ENCODE peak calls at places on chromosomes 3 and 15, in five cellular contexts. O is fibroblast of lung, P is endothelial cell, X is AG09309, S is brain microvascular endothelial cell. M is an unnamed sample.

GRCh38 chr3:126179825-126180476 is 435 bp downstream of the ALDH1L1 start:
- DNase-seq in O (no peak), P (peak; percentile 27), X (no peak), S (no peak), M (no peak)

GRCh38 chr15:72128360-72128759 is 10.2 kb downstream of the SENP8 start:
- DNase-seq in S (no peak), P (no peak), X (no peak), O (no peak), M (no peak)

GRCh38 chr15:39232512-39232911 is 348.4 kb upstream of the THBS1 start:
- DNase-seq in X (peak; percentile 84), O (peak; percentile 90), S (peak; percentile 87), P (no peak), M (no peak)

GRCh38 chr15:57213783-57214366 is 162.4 kb upstream of the CGNL1 start:
- DNase-seq in O (peak; percentile 65), P (no peak), S (no peak), X (no peak), M (no peak)

GRCh38 chr3:185400866-185401265 is 37.9 kb downstream of the MAP3K13 start:
- DNase-seq in P (no peak), S (no peak), O (no peak), X (no peak), M (no peak)

GRCh38 chr15:28901587-28901980 is 15.8 kb downstream of the APBA2 start:
- DNase-seq in S (no peak), O (no peak), X (no peak), P (no peak), M (no peak)

GRCh38 chr15:79562538-79563298 is 130.6 kb downstream of the MINAR1 start:
- DNase-seq in X (no peak), O (peak; percentile 4), P (no peak), S (no peak), M (no peak)

GRCh38 chr3:48655586-48655985 is 7.1 kb downstream of the CELSR3 start:
- DNase-seq in P (no peak), S (no peak), O (no peak), X (no peak), M (no peak)

GRCh38 chr3:56076746-56077145 is 391.5 kb downstream of the ERC2 start:
- DNase-seq in P (no peak), X (no peak), O (no peak), S (no peak), M (no peak)

GRCh38 chr3:126913524-126913923 is 69.4 kb upstream of the PLXNA1 start:
- DNase-seq in O (peak; percentile 53), X (no peak), S (no peak), P (no peak), M (no peak)

GRCh38 chr3:10510086-10510742 is 4.8 kb upstream of the ATP2B2 start:
- DNase-seq in P (no peak), X (no peak), S (no peak), O (no peak), M (no peak)

GRCh38 chr15:98217356-98217755 is 256.9 kb downstream of the ARRDC4 start:
- DNase-seq in S (no peak), O (no peak), P (no peak), X (no peak), M (no peak)

GRCh38 chr3:11199902-11200678 is 45.8 kb downstream of the HRH1 start:
- DNase-seq in O (peak; percentile 48), P (no peak), S (no peak), X (no peak), M (no peak)

GRCh38 chr15:68440136-68440535 is 8.2 kb upstream of the ITGA11 start:
- DNase-seq in X (no peak), O (no peak), S (no peak), P (no peak), M (no peak)

GRCh38 chr3:30644615-30645014 is 38.2 kb downstream of the TGFBR2 start:
- DNase-seq in S (peak; percentile 89), X (peak; percentile 64), O (peak; percentile 77), P (no peak), M (no peak)

GRCh38 chr3:38126121-38126892 is 10.6 kb downstream of the ACAA1 start:
- DNase-seq in O (no peak), X (no peak), P (no peak), S (no peak), M (no peak)

GRCh38 chr15:101027920-101028319 is 108.8 kb downstream of the LRRK1 start:
- DNase-seq in S (no peak), X (no peak), O (no peak), P (no peak), M (no peak)

GRCh38 chr15:73495171-73495570 is 52.2 kb downstream of the REC114 start:
- DNase-seq in O (no peak), P (no peak), S (no peak), X (no peak), M (no peak)

GRCh38 chr3:68773401-68773800 is 158.9 kb downstream of the TAFA4 start:
- DNase-seq in O (no peak), P (no peak), X (no peak), S (no peak), M (no peak)

GRCh38 chr3:80192871-80193270 is 425.1 kb upstream of the ROBO1 start:
- DNase-seq in P (no peak), X (no peak), S (peak; percentile 34), O (peak; percentile 42), M (no peak)
- TF ChIP-seq CTCF in P (no peak), X (no peak), S (no peak), O (no peak), M (no peak)

DNA sequence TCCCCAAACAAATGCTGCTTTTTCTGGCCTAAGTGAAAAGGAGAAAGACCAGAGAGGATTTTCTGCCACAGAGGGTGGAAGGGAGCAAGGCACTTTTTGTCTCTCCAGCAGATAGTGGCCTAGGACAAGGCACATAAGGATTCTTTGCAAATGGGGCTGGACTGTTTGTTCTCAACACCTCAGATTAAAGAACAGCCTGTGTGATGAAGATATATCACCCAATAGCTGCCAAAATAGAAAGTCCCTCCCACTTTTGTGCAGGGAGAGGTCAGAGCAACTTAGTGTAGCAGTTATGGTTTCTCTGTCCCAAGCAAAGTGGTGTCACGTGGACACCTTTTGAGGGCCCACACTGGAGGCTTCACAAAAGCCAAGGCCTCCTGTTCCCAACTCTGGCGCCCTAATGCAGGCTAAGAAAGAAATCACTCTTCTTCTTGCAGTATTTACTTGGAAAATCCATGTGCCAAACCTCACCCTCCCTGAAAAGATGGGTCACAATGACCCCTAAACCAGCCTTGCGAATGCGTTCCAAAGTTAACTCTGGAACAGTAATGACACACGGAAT is 84.9 kb downstream of the LRIG1 start:
- DNase-seq in P (no peak), S (no peak), X (no peak), O (no peak), M (no peak)
- TF ChIP-seq CTCF in P (no peak), S (no peak), X (no peak), O (no peak), M (no peak)

GRCh38 chr15:85472349-85472748 is 91.9 kb downstream of the AKAP13 start:
- DNase-seq in X (no peak), O (no peak), P (no peak), S (no peak), M (no peak)
- TF ChIP-seq CTCF in X (no peak), O (no peak), P (no peak), S (no peak), M (no peak)

GRCh38 chr3:108378153-108378951 is 82.0 kb downstream of the HHLA2 start:
- DNase-seq in P (no peak), X (no peak), O (no peak), S (no peak), M (no peak)
- TF ChIP-seq CTCF in P (no peak), X (no peak), O (no peak), S (no peak), M (no peak)

DNA sequence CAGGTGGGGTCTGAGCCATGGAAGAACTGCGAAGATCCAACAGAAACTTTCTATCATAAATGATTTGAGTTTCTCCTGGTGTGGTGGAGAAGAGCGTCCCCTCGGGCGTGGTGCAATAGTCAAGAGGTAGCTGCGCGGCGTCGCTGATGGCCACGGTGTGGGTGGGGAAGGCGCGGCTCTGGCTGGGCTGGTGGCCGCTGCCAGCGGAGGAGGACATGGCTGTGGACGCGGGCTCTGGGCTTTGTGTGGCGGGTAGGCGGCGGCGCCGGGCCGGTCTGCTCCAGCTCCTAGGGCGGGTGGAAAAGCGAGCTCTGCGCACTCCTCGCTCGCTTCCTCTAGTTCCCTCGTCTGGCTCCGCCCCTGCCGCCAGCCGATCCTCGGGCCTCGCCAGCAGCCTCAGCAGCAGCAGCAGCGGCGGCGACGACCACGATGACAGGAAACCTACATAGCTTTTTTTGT is 5.9 kb downstream of the STARD9 start:
- DNase-seq in X (no peak), O (peak; percentile 73), S (peak; percentile 63), P (peak; percentile 79), M (peak; percentile 65)
- TF ChIP-seq CTCF in X (no peak), O (no peak), S (peak; percentile 7), P (no peak), M (no peak)

DNA sequence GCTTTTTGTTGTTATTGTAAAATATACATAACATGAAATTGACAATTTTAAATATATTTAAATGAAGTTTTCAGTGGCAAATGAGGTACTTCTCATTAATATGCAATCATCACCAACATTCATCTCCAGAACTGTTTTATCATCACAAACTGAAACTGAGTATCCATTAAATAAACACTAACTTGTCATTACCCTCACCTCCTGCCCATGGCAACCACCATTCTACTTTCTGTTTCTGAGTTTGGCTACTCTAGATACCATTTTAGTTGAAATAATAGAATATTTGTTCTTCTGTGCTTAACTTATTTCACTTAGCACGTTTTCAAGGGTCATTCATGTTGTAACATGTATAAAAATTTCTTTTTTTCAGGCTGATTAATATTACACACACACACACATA is 834.3 kb downstream of the PLOD2 start:
- DNase-seq in X (no peak), O (no peak), P (no peak), S (no peak), M (no peak)
- TF ChIP-seq CTCF in X (no peak), O (no peak), P (no peak), S (no peak), M (no peak)

DNA sequence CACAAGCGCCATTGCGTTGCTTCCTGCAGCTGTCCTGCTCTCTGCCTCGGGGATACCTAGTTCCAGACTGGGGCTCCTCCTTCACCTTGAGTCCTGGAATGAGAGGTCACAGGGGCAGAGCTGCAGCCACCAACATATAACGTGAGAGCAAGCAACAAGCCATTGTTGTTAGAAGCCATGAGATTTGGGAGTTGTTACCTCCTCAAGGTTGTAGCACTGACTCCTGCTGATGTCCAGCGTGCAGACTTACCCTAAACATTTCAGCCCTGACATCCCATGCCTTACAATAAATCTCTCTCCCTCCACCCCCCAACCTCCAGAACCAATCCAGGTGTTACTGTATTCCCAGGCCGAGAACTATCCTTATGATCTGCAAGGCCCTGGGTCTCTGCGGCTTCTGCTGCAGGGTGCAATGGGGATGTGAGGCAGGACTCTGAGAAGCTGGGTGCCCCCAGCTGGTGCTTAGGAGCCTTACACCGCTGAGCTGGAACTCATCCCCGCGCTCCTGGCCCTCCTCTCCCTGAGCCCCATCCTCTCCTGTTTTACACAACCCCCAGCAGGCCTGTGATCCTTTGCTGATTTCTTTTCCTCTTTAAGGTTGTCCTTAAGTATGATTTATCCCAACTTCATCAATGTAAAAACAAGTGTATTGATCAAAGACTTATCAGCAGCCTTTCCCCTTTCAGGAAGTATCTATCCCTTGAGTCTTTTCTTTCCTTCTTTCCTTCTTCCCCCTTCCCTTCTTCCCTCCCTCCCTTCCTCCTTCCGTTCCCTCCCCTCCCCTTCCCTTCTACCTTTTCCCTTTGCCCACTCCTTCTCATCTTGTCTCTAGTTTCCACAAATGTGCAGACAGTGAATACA is 84.2 kb upstream of the ABHD2 start:
- DNase-seq in O (peak; percentile 59), S (peak; percentile 58), X (no peak), P (peak; percentile 42), M (peak; percentile 42)
- TF ChIP-seq CTCF in O (peak; percentile 41), S (peak; percentile 80), X (peak; percentile 46), P (no peak), M (no peak)